ENCODE peak calls at places on chromosome 12, in seven cellular contexts. M is Peyer's patch, J is AG09309, T is lower lobe of right lung, S is choroid plexus epithelial cell, C is heart left ventricle, L is left lung. H is an unnamed sample.

GRCh38 chr12:110269622-110270124 is 11.4 kb upstream of the ATP2A2 start:
- DNase-seq in M (no peak), J (no peak), T (no peak), S (peak), C (no peak), L (no peak), H (no peak)

GRCh38 chr12:34399631-34400422 is 377.5 kb downstream of the ALG10 start:
- DNase-seq in M (peak), J (no peak), T (peak), S (no peak), C (peak), L (peak), H (peak)

GRCh38 chr12:106671840-106672239 is 89.0 kb downstream of the RFX4 start:
- DNase-seq in M (no peak), J (no peak), T (no peak), S (no peak), C (no peak), L (no peak), H (no peak)

GRCh38 chr12:96710127-96710745 is 196.8 kb upstream of the NEDD1 start:
- DNase-seq in M (no peak), J (no peak), T (no peak), S (no peak), C (no peak), L (no peak), H (no peak)

GRCh38 chr12:52499836-52500560 is 6.9 kb upstream of the KRT6A start:
- DNase-seq in M (no peak), J (no peak), T (no peak), S (peak), C (no peak), L (no peak), H (no peak)

GRCh38 chr12:96420255-96420930 is 20.2 kb upstream of the CDK17 start:
- DNase-seq in M (no peak), J (no peak), T (no peak), S (no peak), C (no peak), L (no peak), H (no peak)

GRCh38 chr12:124422142-124422569 is 127.3 kb downstream of the RFLNA start:
- DNase-seq in M (peak), J (no peak), T (peak), S (no peak), C (no peak), L (peak), H (peak)

GRCh38 chr12:52566847-52567291 is 6.8 kb downstream of the KRT74 start:
- DNase-seq in M (no peak), J (no peak), T (no peak), S (no peak), C (peak), L (no peak), H (no peak)

GRCh38 chr12:68189766-68190700 is 30.5 kb upstream of the IFNG start:
- DNase-seq in M (no peak), J (peak), T (no peak), S (peak), C (no peak), L (no peak), H (no peak)

GRCh38 chr12:5966486-5967095 is 21.5 kb upstream of the ANO2 start:
- DNase-seq in M (no peak), J (no peak), T (no peak), S (no peak), C (no peak), L (no peak), H (no peak)

GRCh38 chr12:100900808-100901207 is 106.2 kb downstream of the ANO4 start:
- DNase-seq in M (no peak), J (no peak), T (no peak), S (no peak), C (no peak), L (no peak), H (no peak)

GRCh38 chr12:44626883-44627282 is 249.2 kb downstream of the NELL2 start:
- DNase-seq in M (no peak), J (no peak), T (no peak), S (no peak), C (no peak), L (no peak), H (no peak)

GRCh38 chr12:19778822-19779221 is 339.5 kb downstream of the AEBP2 start:
- DNase-seq in M (no peak), J (no peak), T (no peak), S (peak), C (peak), L (no peak), H (no peak)

GRCh38 chr12:123388948-123389559 is 5.1 kb downstream of the KMT5A start:
- DNase-seq in M (peak), J (no peak), T (no peak), S (no peak), C (no peak), L (no peak), H (no peak)

GRCh38 chr12:2337031-2338010 is 284.5 kb downstream of the CACNA1C start:
- DNase-seq in M (no peak), J (no peak), T (no peak), S (no peak), C (no peak), L (no peak), H (no peak)

GRCh38 chr12:12671850-12672660 is 23.9 kb downstream of the GPR19 start:
- DNase-seq in M (no peak), J (no peak), T (no peak), S (peak), C (no peak), L (no peak), H (no peak)

GRCh38 chr12:11543513-11544168 is 105.8 kb upstream of the ETV6 start:
- DNase-seq in M (no peak), J (no peak), T (no peak), S (no peak), C (no peak), L (no peak), H (no peak)

GRCh38 chr12:86137936-86138335 is 118.3 kb downstream of the MGAT4C start:
- DNase-seq in M (no peak), J (peak), T (no peak), S (peak), C (no peak), L (no peak), H (no peak)

GRCh38 chr12:13982010-13982409 is 608 bp upstream of the GRIN2B start:
- DNase-seq in M (no peak), J (no peak), T (no peak), S (no peak), C (no peak), L (no peak), H (peak)

GRCh38 chr12:118503476-118503875 is 127.1 kb downstream of the SUDS3 start:
- DNase-seq in M (no peak), J (no peak), T (no peak), S (no peak), C (no peak), L (no peak), H (no peak)
- H3K4me3 ChIP-seq in M (no peak), J (no peak), T (no peak), S (no peak), C (no peak), L (no peak), H (no peak)

GRCh38 chr12:46360370-46360769 is 12.2 kb downstream of the SLC38A2 start:
- DNase-seq in M (no peak), J (no peak), T (no peak), S (no peak), C (no peak), L (no peak), H (no peak)

GRCh38 chr12:46362895-46363581 is 9.5 kb downstream of the SLC38A2 start:
- DNase-seq in M (no peak), J (no peak), T (no peak), S (peak), C (no peak), L (no peak), H (no peak)

GRCh38 chr12:46360908-46361666 is 11.5 kb downstream of the SLC38A2 start:
- DNase-seq in M (no peak), J (no peak), T (no peak), S (peak), C (no peak), L (no peak), H (no peak)

GRCh38 chr12:46359667-46360280 is 12.8 kb downstream of the SLC38A2 start:
- DNase-seq in M (no peak), J (no peak), T (no peak), S (peak), C (no peak), L (no peak), H (no peak)

GRCh38 chr12:46361667-46362034 is 10.9 kb downstream of the SLC38A2 start:
- DNase-seq in M (no peak), J (no peak), T (no peak), S (peak), C (no peak), L (no peak), H (no peak)
- TF ChIP-seq CTCF in M (no peak), J (no peak), T (no peak), S (no peak), C (no peak), L (no peak), H (no peak)

GRCh38 chr12:57737467-57738141 is 938 bp downstream of the AGAP2 start:
- DNase-seq in M (no peak), J (no peak), T (no peak), S (no peak), C (no peak), L (no peak), H (no peak)

GRCh38 chr12:57738661-57739237 is at the start of gene AGAP2:
- DNase-seq in M (no peak), J (no peak), T (no peak), S (no peak), C (no peak), L (no peak), H (no peak)

GRCh38 chr12:57736743-57737466 is 1.6 kb downstream of the AGAP2 start:
- DNase-seq in M (no peak), J (no peak), T (no peak), S (no peak), C (no peak), L (no peak), H (no peak)

GRCh38 chr12:57739387-57739786 is 845 bp upstream of the AGAP2 start:
- DNase-seq in M (no peak), J (no peak), T (no peak), S (no peak), C (no peak), L (no peak), H (no peak)

DNA sequence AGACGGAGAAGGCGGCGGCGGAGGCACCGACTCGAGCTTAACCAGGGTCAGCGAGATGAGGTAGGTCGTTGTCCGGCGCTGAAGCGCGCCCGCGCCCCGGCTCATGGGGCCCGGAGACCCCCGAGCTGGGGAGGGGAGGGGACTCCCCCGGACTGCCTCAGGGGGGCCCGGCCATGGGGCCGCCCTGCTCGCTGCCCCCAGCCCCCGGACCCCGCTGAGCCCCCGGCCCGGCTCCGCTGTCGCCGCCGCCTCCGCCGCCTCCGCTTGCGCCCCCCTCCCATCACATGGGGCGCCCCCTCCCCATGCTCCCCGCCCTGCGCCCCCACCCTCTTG is 434 bp downstream of the AGAP2 start:
- DNase-seq in M (no peak), J (no peak), T (no peak), S (no peak), C (no peak), L (no peak), H (no peak)
- H3K4me3 ChIP-seq in M (peak), J (peak), T (peak), S (peak), C (peak), L (no peak), H (no peak)

GRCh38 chr12:42648061-42648460 is 58.5 kb upstream of the PRICKLE1 start:
- DNase-seq in M (no peak), J (no peak), T (no peak), S (no peak), C (no peak), L (no peak), H (no peak)

GRCh38 chr12:42652048-42652447 is 62.5 kb upstream of the PRICKLE1 start:
- DNase-seq in M (no peak), J (no peak), T (no peak), S (no peak), C (no peak), L (no peak), H (no peak)
- TF ChIP-seq CTCF in M (no peak), J (no peak), T (no peak), S (no peak), C (no peak), L (no peak), H (no peak)

GRCh38 chr12:64616221-64616620 is 5.9 kb downstream of the RASSF3 start:
- DNase-seq in M (no peak), J (no peak), T (no peak), S (peak), C (no peak), L (no peak), H (no peak)
- H3K4me3 ChIP-seq in M (no peak), J (no peak), T (no peak), S (no peak), C (no peak), L (no peak), H (no peak)

DNA sequence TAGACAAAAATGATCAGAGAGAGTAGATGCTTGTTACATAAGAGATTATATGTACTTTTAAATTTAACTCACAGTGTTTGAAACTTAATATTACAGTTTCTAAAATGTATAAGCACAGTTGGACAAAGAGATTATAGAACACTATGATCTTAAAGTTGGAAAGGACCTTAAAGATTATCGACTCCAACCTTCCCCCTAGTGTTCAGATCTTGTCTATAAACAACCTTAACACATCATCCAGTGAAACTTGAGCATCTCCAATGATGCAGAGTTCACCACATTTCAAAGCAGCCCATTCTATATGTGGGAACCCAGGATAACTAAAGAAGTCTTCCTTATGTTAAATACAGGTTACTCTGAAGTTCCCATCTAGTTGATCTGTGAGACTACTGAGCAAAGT is 480.8 kb downstream of the RMST start:
- DNase-seq in M (no peak), J (no peak), T (no peak), S (no peak), C (no peak), L (no peak), H (no peak)
- TF ChIP-seq CTCF in M (no peak), J (no peak), T (no peak), S (no peak), C (no peak), L (no peak), H (no peak)

DNA sequence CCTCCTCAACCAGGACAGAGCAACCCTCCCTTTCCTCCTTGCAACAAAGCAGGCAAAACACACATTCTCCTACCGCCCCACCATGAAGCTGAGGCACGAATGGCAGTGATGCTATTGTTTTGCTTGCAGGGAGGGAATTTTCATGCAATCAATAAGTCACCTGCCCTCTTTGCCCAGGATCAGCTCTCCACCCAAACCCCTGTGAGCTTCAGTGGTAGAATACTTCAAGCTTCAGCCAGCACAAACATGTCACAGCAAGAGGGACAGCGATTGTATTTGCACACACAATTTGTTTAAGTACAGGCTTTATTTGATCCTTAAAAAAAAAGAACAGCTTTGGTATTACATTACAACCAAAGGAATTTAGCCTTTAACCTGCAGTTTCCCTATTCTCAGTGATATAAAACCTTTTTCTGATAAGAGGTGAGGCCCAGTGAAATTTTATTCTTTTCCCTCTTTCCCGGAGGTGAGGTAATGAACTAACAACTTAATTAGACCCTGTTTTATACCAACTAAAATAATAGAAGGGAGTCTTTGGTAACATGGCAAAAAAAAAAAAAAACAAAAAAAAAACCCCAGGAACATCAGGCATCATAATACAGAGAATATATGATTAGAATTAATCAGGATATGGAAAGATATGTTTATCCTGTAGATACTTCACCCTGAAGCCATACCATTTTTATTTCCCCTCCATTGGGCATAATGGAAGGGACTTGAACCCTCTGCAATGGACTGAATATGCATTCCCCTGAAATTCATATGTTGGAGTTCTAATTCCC is 87.1 kb upstream of the EEA1 start:
- DNase-seq in M (no peak), J (no peak), T (no peak), S (peak), C (no peak), L (no peak), H (peak)
- H3K4me3 ChIP-seq in M (no peak), J (no peak), T (no peak), S (no peak), C (no peak), L (no peak), H (no peak)

GRCh38 chr12:105330938-105331804 is 680 bp downstream of the C12orf75 start:
- DNase-seq in M (peak), J (no peak), T (no peak), S (no peak), C (peak), L (peak), H (peak)
- TF ChIP-seq CTCF in M (no peak), J (no peak), T (no peak), S (no peak), C (no peak), L (no peak), H (no peak)

H was measured in transverse colon.